ENCODE peak calls at places on chromosome 6, in nine cellular contexts. X, Q, O, A, C, N, S, U and T are unnamed samples.

GRCh38 chr6:107590378-107590777 is 100.5 kb downstream of the SOBP start:
- DNase-seq in X (no peak), Q (no peak), O (no peak), A (no peak), C (no peak), N (no peak), S (no peak), U (no peak), T (no peak)

GRCh38 chr6:140893432-140893831 is 1239.3 kb upstream of the GJE1 start:
- DNase-seq in X (no peak), Q (no peak), O (no peak), A (no peak), C (no peak), N (no peak), S (no peak), U (no peak), T (no peak)

GRCh38 chr6:108526739-108527174 is 34.0 kb upstream of the FOXO3 start:
- DNase-seq in X (no peak), Q (no peak), O (no peak), A (no peak), C (no peak), N (peak; percentile 64), S (peak; percentile 13), U (peak; percentile 52), T (no peak)

GRCh38 chr6:105019285-105019684 is 62.4 kb downstream of the LIN28B start:
- DNase-seq in X (no peak), Q (no peak), O (no peak), A (no peak), C (no peak), N (no peak), S (no peak), U (no peak), T (no peak)

GRCh38 chr6:159577564-159577963 is 115.5 kb downstream of the SOD2 start:
- DNase-seq in X (no peak), Q (no peak), O (no peak), A (no peak), C (no peak), N (no peak), S (no peak), U (no peak), T (no peak)

GRCh38 chr6:132227937-132228336 is 173.3 kb downstream of the MOXD1 start:
- DNase-seq in X (no peak), Q (no peak), O (no peak), A (no peak), C (no peak), N (no peak), S (no peak), U (no peak), T (no peak)

GRCh38 chr6:701696-702479 is 8.9 kb upstream of the EXOC2 start:
- DNase-seq in X (no peak), Q (no peak), O (no peak), A (no peak), C (no peak), N (peak; percentile 48), S (no peak), U (no peak), T (no peak)

GRCh38 chr6:33204415-33205171 is at the start of gene HSD17B8:
- DNase-seq in X (peak; percentile 93), Q (peak; percentile 97), O (no peak), A (peak; percentile 96), C (peak; percentile 97), N (peak; percentile 94), S (peak; percentile 97), U (peak; percentile 88), T (peak; percentile 98)

GRCh38 chr6:149202100-149202499 is 115.4 kb upstream of the TAB2 start:
- DNase-seq in X (no peak), Q (no peak), O (no peak), A (no peak), C (no peak), N (no peak), S (no peak), U (no peak), T (peak; percentile 17)

GRCh38 chr6:131231103-131231502 is 95.8 kb downstream of the AKAP7 start:
- DNase-seq in X (no peak), Q (no peak), O (no peak), A (no peak), C (no peak), N (no peak), S (no peak), U (no peak), T (no peak)

GRCh38 chr6:42239736-42240375 is 22.2 kb upstream of the MRPS10 start:
- DNase-seq in X (no peak), Q (no peak), O (no peak), A (no peak), C (no peak), N (no peak), S (no peak), U (no peak), T (no peak)

GRCh38 chr6:42237857-42238256 is 20.2 kb upstream of the MRPS10 start:
- DNase-seq in X (no peak), Q (no peak), O (no peak), A (no peak), C (no peak), N (no peak), S (no peak), U (no peak), T (no peak)

GRCh38 chr6:42236680-42237473 is 19.2 kb upstream of the MRPS10 start:
- DNase-seq in X (no peak), Q (no peak), O (no peak), A (no peak), C (no peak), N (no peak), S (peak; percentile 39), U (no peak), T (no peak)

GRCh38 chr6:42239333-42239732 is 21.7 kb upstream of the MRPS10 start:
- DNase-seq in X (no peak), Q (no peak), O (no peak), A (no peak), C (no peak), N (no peak), S (no peak), U (no peak), T (no peak)

DNA sequence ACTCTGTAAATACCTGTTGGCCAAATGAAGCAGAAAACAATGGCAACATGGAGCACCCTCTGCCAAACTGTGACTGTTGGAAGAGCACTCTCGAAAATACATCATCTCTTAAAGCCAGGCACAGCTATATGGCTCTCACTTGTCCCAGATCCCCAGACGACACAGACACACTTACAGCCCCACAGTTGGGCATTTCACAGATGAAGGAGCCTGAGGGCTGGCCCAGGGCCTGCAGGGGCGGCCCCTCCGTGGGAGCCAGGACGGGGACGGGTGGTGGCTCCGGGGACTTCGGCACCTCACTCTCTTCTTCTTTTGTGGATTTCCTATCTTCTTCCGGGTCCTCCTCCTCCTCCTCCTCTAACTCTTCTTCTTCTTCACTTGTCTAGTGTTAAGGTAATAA is 18.4 kb upstream of the MRPS10 start:
- DNase-seq in X (no peak), Q (no peak), O (no peak), A (no peak), C (no peak), N (no peak), S (no peak), U (no peak), T (no peak)
- TF ChIP-seq POLR2AphosphoS5 in X (no peak), Q (no peak), O (no peak), A (no peak), C (no peak), N (no peak), S (no peak), U (no peak), T (no peak)

GRCh38 chr6:37454420-37455125 is 21.6 kb downstream of the CMTR1 start:
- DNase-seq in X (no peak), Q (no peak), O (no peak), A (no peak), C (peak; percentile 51), N (peak; percentile 72), S (no peak), U (no peak), T (no peak)
- TF ChIP-seq POLR2AphosphoS5 in X (no peak), Q (no peak), O (no peak), A (no peak), C (peak; percentile 53), N (no peak), S (no peak), U (no peak), T (no peak)

GRCh38 chr6:162238675-162239074 is 488.9 kb downstream of the PRKN start:
- DNase-seq in X (no peak), Q (no peak), O (no peak), A (peak; percentile 25), C (no peak), N (no peak), S (no peak), U (no peak), T (no peak)

GRCh38 chr6:162234631-162235030 is 492.9 kb downstream of the PRKN start:
- DNase-seq in X (no peak), Q (no peak), O (no peak), A (no peak), C (no peak), N (no peak), S (no peak), U (no peak), T (no peak)

GRCh38 chr6:162239330-162239729 is 488.2 kb downstream of the PRKN start:
- DNase-seq in X (no peak), Q (no peak), O (no peak), A (no peak), C (no peak), N (no peak), S (no peak), U (no peak), T (no peak)

DNA sequence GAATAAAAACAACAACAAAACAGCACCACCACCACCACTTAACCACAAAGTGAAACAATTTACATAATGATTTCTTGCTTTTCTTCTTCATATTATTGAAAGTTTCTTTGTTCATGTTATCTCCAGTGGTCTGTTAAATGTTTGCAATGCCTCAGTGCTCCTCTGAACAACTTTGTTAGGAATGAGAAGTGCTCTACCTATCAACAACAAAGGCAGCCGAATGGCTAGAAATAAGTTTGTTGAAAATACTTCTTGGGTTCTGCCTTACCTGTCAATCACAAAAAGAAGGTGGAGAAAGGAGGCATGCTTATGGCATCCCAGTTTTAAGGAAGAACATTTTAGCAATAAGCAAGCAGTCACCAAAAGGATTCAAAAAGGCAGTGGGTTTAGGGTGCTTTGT is 490.2 kb downstream of the PRKN start:
- DNase-seq in X (no peak), Q (no peak), O (no peak), A (no peak), C (no peak), N (no peak), S (no peak), U (no peak), T (no peak)
- TF ChIP-seq POLR2AphosphoS5 in X (no peak), Q (no peak), O (no peak), A (no peak), C (no peak), N (no peak), S (no peak), U (no peak), T (no peak)

DNA sequence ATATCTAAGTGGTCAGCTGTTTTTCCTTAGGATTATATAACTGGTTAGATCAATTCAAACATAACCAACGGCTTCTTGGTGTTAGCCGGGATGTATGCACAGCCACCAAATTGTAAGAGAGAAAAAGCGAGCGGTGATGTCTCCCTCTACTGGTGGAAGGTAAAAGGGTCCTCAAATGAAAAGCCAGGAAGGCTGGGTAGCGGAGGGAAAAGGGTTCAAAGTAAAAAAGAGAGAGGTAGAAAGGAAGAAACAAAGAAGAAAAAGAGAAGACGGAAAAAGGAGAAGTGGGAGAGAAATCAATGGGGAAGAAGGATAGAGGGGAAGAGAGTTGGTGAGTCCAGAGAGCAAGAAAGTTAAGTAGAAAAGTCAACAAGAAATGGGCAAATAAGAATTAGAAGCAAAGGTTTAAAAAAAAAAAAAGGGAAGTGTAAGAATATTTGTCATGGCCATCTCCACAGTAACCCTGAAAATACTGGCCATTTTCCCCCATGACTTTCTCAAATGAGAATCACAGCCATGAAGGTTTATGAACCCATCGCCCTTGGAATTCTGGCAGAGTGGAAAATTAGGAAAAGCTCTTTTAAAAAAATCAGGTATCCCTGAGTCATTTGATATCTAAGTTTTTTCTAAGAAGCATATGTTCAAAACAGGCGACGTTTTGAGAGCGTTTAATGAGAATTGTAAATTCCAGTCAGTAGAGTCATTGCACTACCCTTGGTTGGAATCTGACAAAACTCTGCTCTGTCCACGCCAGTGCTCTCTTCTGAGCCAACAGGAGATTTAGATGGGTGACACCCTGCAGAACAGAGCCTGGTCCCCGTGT is 155.6 kb upstream of the SNX9 start:
- DNase-seq in X (peak; percentile 28), Q (peak; percentile 78), O (peak; percentile 40), A (no peak), C (peak; percentile 58), N (peak; percentile 77), S (peak; percentile 41), U (peak; percentile 73), T (no peak)
- TF ChIP-seq POLR2AphosphoS5 in X (no peak), Q (no peak), O (no peak), A (no peak), C (no peak), N (no peak), S (no peak), U (no peak), T (no peak)